ENCODE peak calls at places on chromosomes 11 and 22, in five cellular contexts. One of them, this sample, is unnamed.

GRCh38 chr11:6625156-6625831 is 6.1 kb upstream of the TPP1 start:
- DNase-seq in upper lobe of right lung: no peak
- DNase-seq in endothelial cell: no peak
- DNase-seq in Calu3: no peak
- DNase-seq in GM13976: no peak
- DNase-seq in this sample: no peak

GRCh38 chr11:109405671-109406070 is 16.3 kb upstream of the C11orf87 start:
- DNase-seq in Calu3: no peak
- DNase-seq in GM13976: no peak
- DNase-seq in endothelial cell: no peak
- DNase-seq in upper lobe of right lung: no peak
- DNase-seq in this sample: no peak

GRCh38 chr11:71112454-71112853 is 139.9 kb downstream of the SHANK2 start:
- DNase-seq in upper lobe of right lung: no peak
- DNase-seq in endothelial cell: no peak
- DNase-seq in Calu3: no peak
- DNase-seq in GM13976: no peak
- DNase-seq in this sample: no peak

GRCh38 chr11:27464155-27464759 is 8.3 kb downstream of the LGR4 start:
- DNase-seq in endothelial cell: no peak
- DNase-seq in upper lobe of right lung: no peak
- DNase-seq in Calu3: peak
- DNase-seq in GM13976: no peak
- DNase-seq in this sample: no peak

GRCh38 chr11:107928767-107929507 is 689 bp downstream of the RAB39A start:
- DNase-seq in Calu3: no peak
- DNase-seq in upper lobe of right lung: no peak
- DNase-seq in GM13976: peak
- DNase-seq in endothelial cell: peak
- DNase-seq in this sample: peak

GRCh38 chr11:115985896-115986295 is 481.7 kb upstream of the CADM1 start:
- DNase-seq in GM13976: no peak
- DNase-seq in upper lobe of right lung: no peak
- DNase-seq in endothelial cell: no peak
- DNase-seq in Calu3: no peak
- DNase-seq in this sample: no peak

GRCh38 chr11:1292644-1293618 is 16.5 kb downstream of the TOLLIP start:
- DNase-seq in GM13976: no peak
- DNase-seq in upper lobe of right lung: peak
- DNase-seq in endothelial cell: no peak
- DNase-seq in Calu3: no peak
- DNase-seq in this sample: no peak

GRCh38 chr11:2741377-2742131 is 41.8 kb upstream of the KCNQ1OT1 start:
- DNase-seq in upper lobe of right lung: peak
- DNase-seq in Calu3: no peak
- DNase-seq in endothelial cell: no peak
- DNase-seq in GM13976: no peak
- DNase-seq in this sample: no peak

GRCh38 chr11:71078482-71078881 is 173.9 kb downstream of the SHANK2 start:
- DNase-seq in GM13976: no peak
- DNase-seq in endothelial cell: no peak
- DNase-seq in upper lobe of right lung: no peak
- DNase-seq in Calu3: no peak
- DNase-seq in this sample: no peak

GRCh38 chr22:17946691-17947367 is 77.5 kb downstream of the MICAL3 start:
- DNase-seq in endothelial cell: no peak
- DNase-seq in upper lobe of right lung: no peak
- DNase-seq in GM13976: no peak
- DNase-seq in Calu3: no peak
- DNase-seq in this sample: no peak

GRCh38 chr11:119169272-119169719 is 771 bp downstream of the NLRX1 start:
- DNase-seq in GM13976: peak
- DNase-seq in upper lobe of right lung: peak
- DNase-seq in Calu3: peak
- DNase-seq in endothelial cell: peak
- DNase-seq in this sample: peak

GRCh38 chr11:35598254-35599125 is 19.8 kb upstream of the FJX1 start:
- DNase-seq in upper lobe of right lung: no peak
- DNase-seq in GM13976: peak
- DNase-seq in endothelial cell: no peak
- DNase-seq in Calu3: peak
- DNase-seq in this sample: peak

GRCh38 chr11:6771926-6772898 is at the start of gene OR2AG2:
- DNase-seq in Calu3: no peak
- DNase-seq in upper lobe of right lung: no peak
- DNase-seq in endothelial cell: no peak
- DNase-seq in GM13976: peak
- DNase-seq in this sample: peak

GRCh38 chr11:134416726-134417125 is 4.7 kb upstream of the B3GAT1 start:
- DNase-seq in Calu3: no peak
- DNase-seq in GM13976: no peak
- DNase-seq in upper lobe of right lung: no peak
- DNase-seq in endothelial cell: no peak
- DNase-seq in this sample: no peak

GRCh38 chr11:71235719-71236118 is 16.7 kb downstream of the SHANK2 start:
- DNase-seq in endothelial cell: no peak
- DNase-seq in Calu3: no peak
- DNase-seq in GM13976: no peak
- DNase-seq in upper lobe of right lung: peak
- DNase-seq in this sample: no peak

GRCh38 chr11:72191961-72192381 is at the start of gene FOLR1:
- DNase-seq in Calu3: peak
- DNase-seq in GM13976: no peak
- DNase-seq in endothelial cell: no peak
- DNase-seq in upper lobe of right lung: peak
- DNase-seq in this sample: no peak

DNA sequence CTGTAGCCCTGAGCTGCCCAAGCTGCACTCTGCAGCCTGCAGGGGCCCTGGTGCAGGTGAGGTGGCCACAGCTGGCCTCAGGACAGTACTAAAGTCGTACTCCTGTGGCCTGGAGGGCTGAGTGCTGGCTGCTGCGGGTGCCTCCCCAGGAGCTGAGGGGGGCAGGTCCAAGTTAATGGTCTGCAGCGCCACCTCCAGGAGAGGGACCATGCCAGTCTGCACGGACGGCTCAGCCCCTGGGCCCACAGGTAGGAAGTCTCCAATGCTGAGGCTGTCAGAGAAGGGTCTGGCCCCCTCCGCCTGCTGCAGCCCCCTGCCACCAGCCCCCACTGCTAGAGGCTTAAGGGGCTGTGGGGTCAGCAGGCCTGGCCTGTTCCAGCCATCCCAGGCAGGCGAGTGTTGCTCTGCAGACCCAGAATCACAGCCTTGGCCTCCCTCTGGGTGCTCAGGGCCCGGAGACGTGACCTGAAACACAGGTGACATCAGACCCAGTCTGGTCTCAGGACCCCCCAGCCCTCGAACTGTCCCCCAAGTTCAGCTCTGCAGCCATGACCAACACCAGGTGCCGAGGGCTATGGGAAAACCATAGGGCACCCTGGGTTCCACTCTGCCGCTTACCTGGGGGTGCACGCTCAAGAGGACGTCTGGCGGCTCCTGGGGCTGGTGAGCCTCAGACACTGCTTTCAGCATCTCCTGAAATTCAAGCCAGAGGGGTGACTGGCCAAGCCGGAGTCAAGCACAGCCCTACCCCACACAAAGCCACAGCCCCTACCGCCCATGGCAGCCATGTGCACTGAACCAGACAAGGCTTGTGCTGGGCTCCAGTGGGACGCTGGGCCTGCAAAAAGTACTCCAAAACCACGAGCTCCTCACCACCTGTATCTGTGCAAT is 20.8 kb downstream of the SELENOO start:
- DNase-seq in Calu3: no peak
- DNase-seq in endothelial cell: no peak
- DNase-seq in upper lobe of right lung: no peak
- DNase-seq in GM13976: no peak
- DNase-seq in this sample: no peak
- TF ChIP-seq CTCF in Calu3: no peak
- TF ChIP-seq CTCF in endothelial cell: no peak
- TF ChIP-seq CTCF in upper lobe of right lung: no peak
- TF ChIP-seq CTCF in GM13976: no peak
- TF ChIP-seq CTCF in this sample: no peak

DNA sequence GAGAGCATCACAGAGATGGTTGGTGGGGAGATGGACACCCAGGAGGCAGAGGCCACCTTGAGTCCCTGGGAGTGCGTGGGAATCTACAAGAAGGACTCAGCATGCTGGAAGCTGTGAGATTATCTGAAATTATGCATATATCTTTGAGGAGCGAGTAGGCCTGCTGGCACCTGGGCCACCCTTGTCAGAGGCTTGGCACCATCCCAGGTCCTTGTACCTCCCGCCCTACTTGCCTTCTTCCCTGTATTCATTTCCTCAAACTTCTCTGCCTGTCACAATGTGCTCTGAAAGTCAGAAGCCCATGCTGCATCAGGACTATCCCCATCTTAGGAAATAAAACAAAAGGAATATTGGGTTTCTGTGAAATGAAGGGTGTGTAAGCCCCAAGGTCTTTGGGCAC is 133.0 kb upstream of the CSNK2A3 start:
- DNase-seq in upper lobe of right lung: peak
- DNase-seq in Calu3: no peak
- DNase-seq in GM13976: no peak
- DNase-seq in endothelial cell: no peak
- DNase-seq in this sample: no peak
- TF ChIP-seq CTCF in upper lobe of right lung: no peak
- TF ChIP-seq CTCF in Calu3: no peak
- TF ChIP-seq CTCF in GM13976: no peak
- TF ChIP-seq CTCF in endothelial cell: no peak
- TF ChIP-seq CTCF in this sample: no peak

GRCh38 chr22:50456466-50457234 is 18.2 kb downstream of the SBF1 start:
- DNase-seq in upper lobe of right lung: no peak
- DNase-seq in endothelial cell: no peak
- DNase-seq in Calu3: no peak
- DNase-seq in GM13976: no peak
- DNase-seq in this sample: no peak
- TF ChIP-seq CTCF in upper lobe of right lung: no peak
- TF ChIP-seq CTCF in endothelial cell: no peak
- TF ChIP-seq CTCF in Calu3: peak
- TF ChIP-seq CTCF in GM13976: no peak
- TF ChIP-seq CTCF in this sample: peak

GRCh38 chr22:34113381-34113780 is 193.1 kb upstream of the LARGE1 start:
- DNase-seq in upper lobe of right lung: no peak
- DNase-seq in Calu3: no peak
- DNase-seq in endothelial cell: no peak
- DNase-seq in GM13976: no peak
- DNase-seq in this sample: no peak
- TF ChIP-seq CTCF in upper lobe of right lung: no peak
- TF ChIP-seq CTCF in Calu3: no peak
- TF ChIP-seq CTCF in endothelial cell: no peak
- TF ChIP-seq CTCF in GM13976: no peak
- TF ChIP-seq CTCF in this sample: no peak